ENCODE peak calls at places on chromosomes 7 and 10, in five cellular contexts. H is colonic mucosa; Q is activated CD4-positive, alpha-beta T cell treated with anti-CD3 and anti-CD28 coated beads, Interleukin-2, amount 10 ng/mL, durations not matched to agents 7 days and 5 days; C is EL; E is neuronal stem cell. X is an unnamed sample.

GRCh38 chr7:21215307-21215706 is 212.6 kb upstream of the SP4 start:
- DNase-seq in Q (no peak), C (no peak), E (no peak), H (no peak), X (no peak)

GRCh38 chr10:70816220-70816894 is 609 bp downstream of the SGPL1 start:
- DNase-seq in H (peak; percentile 76), C (peak; percentile 88), E (peak; percentile 59), Q (peak; percentile 34), X (peak; percentile 68)

GRCh38 chr7:72924748-72925545 is at the start of gene POM121:
- DNase-seq in E (peak; percentile 89), C (peak; percentile 85), H (peak; percentile 86), Q (peak; percentile 85), X (peak; percentile 86)

GRCh38 chr7:5451391-5451790 is 27.8 kb upstream of the TNRC18 start:
- DNase-seq in H (no peak), C (no peak), Q (no peak), E (no peak), X (no peak)

GRCh38 chr7:85773116-85773783 is 586.4 kb upstream of the SEMA3D start:
- DNase-seq in Q (no peak), E (no peak), C (peak; percentile 73), H (no peak), X (no peak)

GRCh38 chr7:37349979-37350590 is 98.6 kb downstream of the ELMO1 start:
- DNase-seq in Q (no peak), H (no peak), C (no peak), E (no peak), X (no peak)

GRCh38 chr7:98568891-98569290 is 48.2 kb upstream of the NPTX2 start:
- DNase-seq in E (no peak), H (no peak), Q (no peak), C (no peak), X (no peak)

GRCh38 chr10:117778241-117778640 is 235.7 kb downstream of the EMX2 start:
- DNase-seq in Q (no peak), E (no peak), C (no peak), H (no peak), X (no peak)

GRCh38 chr10:62813453-62813852 is 2.7 kb downstream of the EGR2 start:
- DNase-seq in E (no peak), C (no peak), Q (no peak), H (no peak), X (no peak)

GRCh38 chr10:20768849-20769248 is 128.3 kb downstream of the NEBL start:
- DNase-seq in C (no peak), E (peak; percentile 14), H (no peak), Q (no peak), X (no peak)

GRCh38 chr7:156475666-156476065 is 164.9 kb upstream of the RNF32 start:
- DNase-seq in Q (no peak), E (peak; percentile 35), C (peak; percentile 3), H (no peak), X (no peak)

GRCh38 chr10:69742928-69743602 is 58.6 kb upstream of the COL13A1 start:
- DNase-seq in H (peak; percentile 47), C (peak; percentile 40), E (peak; percentile 37), Q (no peak), X (peak; percentile 33)

GRCh38 chr10:42795701-42796100 is 13.1 kb downstream of the BMS1 start:
- DNase-seq in C (no peak), H (no peak), E (no peak), Q (no peak), X (no peak)

GRCh38 chr7:104089061-104089460 is 99.6 kb upstream of the RELN start:
- DNase-seq in H (no peak), Q (no peak), E (no peak), C (no peak), X (no peak)